ENCODE peak calls at places on chromosome 22, in seven cellular contexts. I is IMR-90, D is trophoblast cell, H is neuronal stem cell, W is H1, A is H9, G is mesenchymal stem cell. S is an unnamed sample.

GRCh38 chr22:19691007-19691720 is 23.1 kb upstream of the SEPTIN5 start:
- DNase-seq in G (no peak), A (no peak), D (no peak), I (no peak), H (no peak), W (no peak), S (no peak)

GRCh38 chr22:42685941-42686666 is 34.6 kb downstream of the A4GALT start:
- DNase-seq in A (no peak), I (no peak), D (no peak), H (no peak), G (no peak), W (no peak), S (no peak)

GRCh38 chr22:31866918-31867317 is 77.4 kb upstream of the YWHAH start:
- DNase-seq in A (no peak), H (no peak), G (no peak), D (no peak), W (no peak), I (no peak), S (no peak)

GRCh38 chr22:50729391-50730012 is 8.5 kb upstream of the ACR start:
- DNase-seq in H (no peak), W (no peak), D (no peak), A (no peak), I (no peak), G (no peak), S (no peak)

GRCh38 chr22:20131856-20132685 is 467 bp downstream of the ZDHHC8 start:
- DNase-seq in G (no peak), W (no peak), A (no peak), I (no peak), D (peak), H (no peak), S (no peak)

GRCh38 chr22:47621253-47621652 is 858.8 kb downstream of the TBC1D22A start:
- DNase-seq in H (no peak), I (no peak), W (no peak), A (no peak), D (no peak), G (no peak), S (no peak)

GRCh38 chr22:47836957-47837356 is 1074.5 kb downstream of the TBC1D22A start:
- DNase-seq in D (peak), I (no peak), A (no peak), H (no peak), G (no peak), W (no peak), S (peak)

GRCh38 chr22:43828711-43829447 is 16.8 kb upstream of the EFCAB6 start:
- DNase-seq in G (peak), I (peak), H (no peak), W (no peak), A (peak), D (no peak), S (peak)

GRCh38 chr22:26769663-26770062 is 112.3 kb downstream of the MIAT start:
- DNase-seq in D (no peak), G (no peak), I (no peak), H (no peak), A (no peak), W (no peak), S (no peak)

GRCh38 chr22:35076648-35077047 is 10.7 kb downstream of the ISX start:
- DNase-seq in H (no peak), G (no peak), I (no peak), D (no peak), A (no peak), W (no peak), S (no peak)

GRCh38 chr22:49553518-49554295 is 274.0 kb downstream of the BRD1 start:
- DNase-seq in D (no peak), I (no peak), A (no peak), G (no peak), W (peak), H (peak), S (peak)

GRCh38 chr22:37818397-37819099 is 4.6 kb upstream of the GALR3 start:
- DNase-seq in G (peak), D (peak), A (peak), H (no peak), W (peak), I (peak), S (peak)

GRCh38 chr22:28942333-28942732 is 59.0 kb downstream of the ZNRF3 start:
- DNase-seq in D (no peak), A (no peak), G (no peak), H (no peak), I (no peak), W (no peak), S (no peak)

GRCh38 chr22:20089977-20090729 is 10.1 kb downstream of the DGCR8 start:
- DNase-seq in W (no peak), G (peak), H (no peak), D (no peak), I (peak), A (no peak), S (no peak)

GRCh38 chr22:24937114-24937513 is 9.4 kb downstream of the LHFPL7 start:
- DNase-seq in I (no peak), D (peak), H (no peak), G (peak), W (no peak), A (peak), S (peak)

GRCh38 chr22:48434156-48434867 is 1393.4 kb downstream of the BRD1 start:
- DNase-seq in I (no peak), A (no peak), W (no peak), G (no peak), D (no peak), H (no peak), S (no peak)

GRCh38 chr22:26426924-26427323 is 2.1 kb upstream of the ASPHD2 start:
- DNase-seq in A (no peak), W (no peak), G (no peak), D (no peak), H (no peak), I (no peak), S (no peak)

GRCh38 chr22:23065495-23066122 is 4.7 kb upstream of the GNAZ start:
- DNase-seq in I (no peak), D (no peak), W (no peak), H (no peak), G (no peak), A (peak), S (no peak)

GRCh38 chr22:29269731-29270474 is 1.8 kb downstream of the EWSR1 start:
- DNase-seq in H (no peak), W (no peak), D (peak), I (peak), A (no peak), G (peak), S (peak)

GRCh38 chr22:20020533-20021195 is at the start of gene TANGO2:
- DNase-seq in H (peak), A (peak), I (peak), G (peak), D (peak), W (peak), S (peak)

GRCh38 chr22:19429950-19430889 is 1.3 kb downstream of the HIRA start:
- DNase-seq in I (peak), H (no peak), W (no peak), A (no peak), D (no peak), G (peak), S (peak)

GRCh38 chr22:46659791-46660186 is 39.6 kb downstream of the GRAMD4 start:
- DNase-seq in W (no peak), A (no peak), H (no peak), G (no peak), I (no peak), D (no peak), S (no peak)

GRCh38 chr22:21672107-21672629 is 6.4 kb downstream of the PPIL2 start:
- DNase-seq in G (no peak), H (no peak), I (no peak), W (no peak), A (no peak), D (no peak), S (peak)

GRCh38 chr22:42930810-42931420 is 73.8 kb upstream of the ARFGAP3 start:
- DNase-seq in W (no peak), H (no peak), I (peak), D (peak), A (no peak), G (no peak), S (peak)

GRCh38 chr22:27510024-27510423 is 291.5 kb downstream of the MN1 start:
- DNase-seq in I (no peak), A (no peak), G (no peak), D (no peak), W (no peak), H (no peak), S (no peak)

GRCh38 chr22:39508393-39508792 is 6.3 kb downstream of the MIEF1 start:
- DNase-seq in W (no peak), H (no peak), G (no peak), D (no peak), I (no peak), A (no peak), S (no peak)
- H3K9ac ChIP-seq in W (no peak), H (no peak), G (peak), D (no peak), I (no peak), A (no peak), S (no peak)

GRCh38 chr22:45565171-45565570 is 62.5 kb downstream of the FBLN1 start:
- DNase-seq in W (no peak), D (no peak), H (no peak), G (no peak), I (no peak), A (no peak), S (no peak)

GRCh38 chr22:45564349-45565030 is 61.8 kb downstream of the FBLN1 start:
- DNase-seq in A (no peak), I (no peak), G (no peak), W (no peak), H (no peak), D (no peak), S (no peak)

GRCh38 chr22:45563362-45564040 is 60.8 kb downstream of the FBLN1 start:
- DNase-seq in I (no peak), W (no peak), A (no peak), G (no peak), D (no peak), H (no peak), S (no peak)

GRCh38 chr22:45562537-45563361 is 60.1 kb downstream of the FBLN1 start:
- DNase-seq in G (no peak), A (no peak), H (no peak), D (no peak), W (no peak), I (no peak), S (no peak)

GRCh38 chr22:45562102-45562501 is 59.4 kb downstream of the FBLN1 start:
- DNase-seq in H (no peak), D (no peak), G (no peak), I (no peak), A (no peak), W (no peak), S (no peak)
- H3K18ac ChIP-seq in H (no peak), D (no peak), G (no peak), I (no peak), A (no peak), W (no peak), S (no peak)

DNA sequence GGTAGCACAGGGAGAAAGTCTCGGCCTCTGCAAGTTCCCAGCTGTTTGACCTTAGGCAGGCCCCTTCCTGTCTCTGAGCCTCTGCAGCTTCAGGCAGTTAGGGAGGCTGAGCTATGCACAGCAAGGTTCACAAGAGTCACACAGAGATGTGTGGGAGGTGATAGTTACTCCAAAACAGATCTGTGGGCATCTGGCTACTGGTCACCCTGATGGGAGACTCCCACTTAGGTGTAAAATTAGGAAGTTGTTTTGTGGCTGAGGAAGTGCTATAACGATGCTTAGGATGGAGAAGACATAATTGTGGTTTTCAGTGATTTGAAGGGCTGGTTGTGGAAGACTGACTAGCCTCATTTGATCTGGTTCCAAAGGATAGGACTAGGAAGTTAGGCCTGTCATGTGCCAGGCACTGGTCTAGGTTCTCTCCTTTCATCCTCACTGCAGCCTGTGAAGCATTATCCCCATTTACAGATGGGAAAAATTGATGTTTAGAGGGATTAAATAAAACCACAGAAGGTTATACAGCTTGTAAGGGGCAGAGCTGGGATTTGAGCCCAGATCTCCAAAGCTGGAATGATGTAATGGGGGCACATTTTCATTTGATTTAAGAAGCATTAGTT is 13.5 kb downstream of the ACO2 start:
- DNase-seq in D (no peak), H (no peak), A (no peak), W (no peak), I (peak), G (peak), S (no peak)
- H3K9ac ChIP-seq in D (no peak), H (no peak), A (no peak), W (peak), I (no peak), G (peak), S (no peak)

GRCh38 chr22:41429232-41429945 is 17.2 kb downstream of the TOB2 start:
- DNase-seq in D (no peak), A (no peak), I (no peak), H (no peak), W (no peak), G (no peak), S (no peak)
- H3K18ac ChIP-seq in D (no peak), A (no peak), I (no peak), H (no peak), W (no peak), G (no peak), S (no peak)

DNA sequence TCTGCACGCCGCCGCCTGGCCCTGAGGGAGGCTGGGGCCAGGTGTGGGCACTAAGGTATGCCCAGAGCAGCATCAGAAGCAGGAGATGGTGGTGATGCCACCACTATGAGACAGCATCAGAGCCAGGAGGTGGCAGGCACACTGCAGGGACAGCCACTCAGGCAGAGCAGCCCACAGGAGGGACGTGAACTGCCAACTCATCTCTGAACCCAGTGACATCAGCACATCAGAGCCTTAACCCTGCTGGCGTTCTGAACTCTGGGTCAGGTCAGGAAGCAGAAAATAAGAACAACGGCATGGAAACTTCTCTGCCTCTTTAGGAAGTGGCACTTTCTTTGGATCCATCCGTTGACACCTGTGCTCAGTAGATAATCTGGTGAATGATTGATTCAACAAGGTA is 14.7 kb upstream of the IFT27 start:
- DNase-seq in G (no peak), A (no peak), H (no peak), D (peak), I (no peak), W (no peak), S (peak)
- H3K9ac ChIP-seq in G (no peak), A (no peak), H (no peak), D (no peak), I (no peak), W (no peak), S (no peak)

GRCh38 chr22:39426380-39427043 is 26.9 kb downstream of the TAB1 start:
- DNase-seq in W (no peak), D (no peak), H (no peak), I (no peak), G (no peak), A (peak), S (no peak)
- H3K18ac ChIP-seq in W (no peak), D (no peak), H (no peak), I (no peak), G (no peak), A (no peak), S (no peak)